ENCODE peak calls at places on chromosomes 5 and 9, in eight cellular contexts. One of them, this sample, is unnamed.

GRCh38 chr9:18362901-18363685 is 110.9 kb upstream of the ADAMTSL1 start:
- DNase-seq in glutamatergic neuron: no peak
- DNase-seq in upper lobe of left lung: no peak
- DNase-seq in GM13976: peak
- DNase-seq in astrocyte of the spinal cord: peak
- DNase-seq in H9: no peak
- DNase-seq in brain microvascular endothelial cell: no peak
- DNase-seq in PC-3: no peak
- DNase-seq in this sample: peak

GRCh38 chr5:40084614-40085013 is 595.1 kb upstream of the PTGER4 start:
- DNase-seq in glutamatergic neuron: no peak
- DNase-seq in brain microvascular endothelial cell: no peak
- DNase-seq in GM13976: no peak
- DNase-seq in PC-3: no peak
- DNase-seq in upper lobe of left lung: no peak
- DNase-seq in H9: no peak
- DNase-seq in astrocyte of the spinal cord: no peak
- DNase-seq in this sample: no peak

GRCh38 chr9:36064448-36065037 is 27.8 kb downstream of the RECK start:
- DNase-seq in glutamatergic neuron: no peak
- DNase-seq in upper lobe of left lung: no peak
- DNase-seq in astrocyte of the spinal cord: peak
- DNase-seq in PC-3: no peak
- DNase-seq in brain microvascular endothelial cell: peak
- DNase-seq in GM13976: no peak
- DNase-seq in H9: no peak
- DNase-seq in this sample: no peak

GRCh38 chr5:150133581-150134197 is 22.0 kb downstream of the PDGFRB start:
- DNase-seq in astrocyte of the spinal cord: no peak
- DNase-seq in H9: no peak
- DNase-seq in brain microvascular endothelial cell: no peak
- DNase-seq in glutamatergic neuron: no peak
- DNase-seq in GM13976: no peak
- DNase-seq in upper lobe of left lung: peak
- DNase-seq in PC-3: no peak
- DNase-seq in this sample: no peak

GRCh38 chr9:129419382-129419899 is 201.5 kb downstream of the C9orf50 start:
- DNase-seq in brain microvascular endothelial cell: no peak
- DNase-seq in glutamatergic neuron: no peak
- DNase-seq in PC-3: no peak
- DNase-seq in astrocyte of the spinal cord: no peak
- DNase-seq in H9: no peak
- DNase-seq in GM13976: no peak
- DNase-seq in upper lobe of left lung: no peak
- DNase-seq in this sample: no peak

GRCh38 chr5:56279291-56279690 is 46.2 kb upstream of the ANKRD55 start:
- DNase-seq in upper lobe of left lung: no peak
- DNase-seq in GM13976: no peak
- DNase-seq in PC-3: no peak
- DNase-seq in brain microvascular endothelial cell: no peak
- DNase-seq in H9: no peak
- DNase-seq in glutamatergic neuron: no peak
- DNase-seq in astrocyte of the spinal cord: no peak
- DNase-seq in this sample: no peak

GRCh38 chr9:13378171-13378570 is 98.7 kb upstream of the MPDZ start:
- DNase-seq in glutamatergic neuron: no peak
- DNase-seq in brain microvascular endothelial cell: no peak
- DNase-seq in GM13976: no peak
- DNase-seq in H9: no peak
- DNase-seq in upper lobe of left lung: no peak
- DNase-seq in astrocyte of the spinal cord: peak
- DNase-seq in PC-3: no peak
- DNase-seq in this sample: no peak

GRCh38 chr9:133113928-133114351 is 7.1 kb downstream of the RALGDS start:
- DNase-seq in brain microvascular endothelial cell: no peak
- DNase-seq in PC-3: no peak
- DNase-seq in GM13976: no peak
- DNase-seq in upper lobe of left lung: peak
- DNase-seq in glutamatergic neuron: peak
- DNase-seq in astrocyte of the spinal cord: no peak
- DNase-seq in H9: no peak
- DNase-seq in this sample: no peak

GRCh38 chr5:171794470-171794869 is 8.9 kb downstream of the SMIM23 start:
- DNase-seq in brain microvascular endothelial cell: no peak
- DNase-seq in upper lobe of left lung: no peak
- DNase-seq in H9: no peak
- DNase-seq in glutamatergic neuron: no peak
- DNase-seq in astrocyte of the spinal cord: no peak
- DNase-seq in PC-3: no peak
- DNase-seq in GM13976: no peak
- DNase-seq in this sample: no peak

GRCh38 chr5:14757853-14758252 is 93.3 kb downstream of the OTULIN start:
- DNase-seq in glutamatergic neuron: no peak
- DNase-seq in PC-3: no peak
- DNase-seq in upper lobe of left lung: no peak
- DNase-seq in brain microvascular endothelial cell: no peak
- DNase-seq in astrocyte of the spinal cord: no peak
- DNase-seq in H9: no peak
- DNase-seq in GM13976: no peak
- DNase-seq in this sample: no peak

DNA sequence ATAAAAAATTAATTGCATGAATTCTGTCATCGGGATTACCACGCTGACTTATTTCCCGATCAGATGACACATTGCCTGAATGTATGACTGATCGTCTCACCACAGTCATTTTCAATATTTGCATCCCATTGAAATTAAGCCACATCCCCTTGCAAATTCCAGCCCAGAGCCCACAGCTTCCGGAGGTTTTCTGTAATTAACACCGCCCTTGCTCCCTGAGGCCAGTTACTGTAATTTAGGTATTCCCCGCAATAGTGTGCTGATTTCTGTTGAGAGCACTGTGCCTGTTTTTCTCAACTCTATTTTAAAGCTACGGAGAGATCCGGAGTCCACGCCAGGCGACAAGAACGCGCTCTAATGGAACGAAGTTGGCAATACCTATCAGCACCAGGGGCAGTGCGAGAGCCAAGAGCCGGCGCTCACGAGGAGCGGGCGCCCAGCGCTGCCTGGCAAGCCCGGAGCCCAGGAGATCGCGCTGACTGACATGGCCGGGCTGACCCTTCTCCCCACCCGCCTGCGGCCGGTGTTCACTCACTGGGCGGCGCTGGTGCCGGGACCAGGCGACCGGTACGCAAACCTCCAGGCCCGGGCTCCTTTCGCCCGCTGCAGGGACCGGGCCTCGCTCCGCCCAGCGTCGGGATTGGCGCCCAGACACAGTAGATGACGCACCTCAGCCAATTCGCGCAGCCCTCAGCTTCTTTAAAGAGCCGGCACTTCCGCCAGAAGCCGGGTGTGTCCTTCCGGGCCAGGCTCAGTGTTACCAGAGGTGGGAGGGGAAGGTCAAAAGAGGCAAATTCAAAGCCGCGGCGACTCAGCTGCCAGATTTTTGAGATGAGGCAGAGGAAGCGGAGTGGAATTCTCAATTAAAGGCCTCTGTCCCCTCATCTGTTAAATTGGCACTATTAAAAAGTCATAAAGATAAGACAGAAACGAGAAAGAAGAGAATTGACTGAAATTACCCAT is at the start of gene PLGRKT:
- DNase-seq in glutamatergic neuron: peak
- DNase-seq in brain microvascular endothelial cell: peak
- DNase-seq in astrocyte of the spinal cord: peak
- DNase-seq in PC-3: peak
- DNase-seq in H9: peak
- DNase-seq in upper lobe of left lung: peak
- DNase-seq in GM13976: peak
- DNase-seq in this sample: peak
- TF ChIP-seq CTCF in glutamatergic neuron: no peak
- TF ChIP-seq CTCF in brain microvascular endothelial cell: peak
- TF ChIP-seq CTCF in astrocyte of the spinal cord: no peak
- TF ChIP-seq CTCF in PC-3: no peak
- TF ChIP-seq CTCF in H9: peak
- TF ChIP-seq CTCF in upper lobe of left lung: peak
- TF ChIP-seq CTCF in GM13976: peak
- TF ChIP-seq CTCF in this sample: peak

DNA sequence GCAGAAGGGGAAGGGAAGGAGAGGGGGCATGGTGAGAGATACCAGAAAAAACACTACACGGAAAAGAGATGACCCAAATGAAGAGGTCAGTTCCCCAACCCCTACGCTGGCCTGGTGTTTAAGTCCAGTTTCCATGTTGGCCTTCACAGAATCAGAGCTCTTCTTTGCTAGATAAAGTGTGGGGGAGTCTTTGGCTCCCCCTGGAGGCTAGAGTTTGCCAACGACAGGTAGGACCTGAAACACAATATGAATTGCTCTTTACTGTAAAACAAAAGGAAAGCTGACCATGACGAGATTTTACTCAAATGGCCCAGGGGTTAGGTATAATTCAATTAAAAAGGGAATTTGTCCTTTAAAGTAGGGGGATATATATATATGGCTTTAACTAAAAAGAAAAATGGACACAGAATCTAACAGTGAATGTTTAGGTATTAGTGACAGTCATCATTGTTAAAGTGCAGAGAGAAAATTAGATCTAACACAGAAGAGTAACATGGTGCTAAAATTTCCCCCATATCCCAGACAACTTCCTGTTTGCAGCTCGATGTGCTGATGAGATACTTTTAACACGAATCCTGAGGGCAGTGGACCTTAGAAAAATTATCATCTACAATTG is 92.0 kb downstream of the SV2C start:
- DNase-seq in glutamatergic neuron: peak
- DNase-seq in upper lobe of left lung: no peak
- DNase-seq in GM13976: peak
- DNase-seq in H9: peak
- DNase-seq in brain microvascular endothelial cell: peak
- DNase-seq in astrocyte of the spinal cord: peak
- DNase-seq in PC-3: peak
- DNase-seq in this sample: peak
- TF ChIP-seq CTCF in glutamatergic neuron: peak
- TF ChIP-seq CTCF in upper lobe of left lung: peak
- TF ChIP-seq CTCF in GM13976: peak
- TF ChIP-seq CTCF in H9: peak
- TF ChIP-seq CTCF in brain microvascular endothelial cell: peak
- TF ChIP-seq CTCF in astrocyte of the spinal cord: peak
- TF ChIP-seq CTCF in PC-3: peak
- TF ChIP-seq CTCF in this sample: peak

GRCh38 chr5:22736443-22736842 is 116.7 kb downstream of the CDH12 start:
- DNase-seq in glutamatergic neuron: no peak
- DNase-seq in upper lobe of left lung: no peak
- DNase-seq in H9: no peak
- DNase-seq in brain microvascular endothelial cell: no peak
- DNase-seq in GM13976: no peak
- DNase-seq in PC-3: no peak
- DNase-seq in astrocyte of the spinal cord: no peak
- DNase-seq in this sample: no peak

DNA sequence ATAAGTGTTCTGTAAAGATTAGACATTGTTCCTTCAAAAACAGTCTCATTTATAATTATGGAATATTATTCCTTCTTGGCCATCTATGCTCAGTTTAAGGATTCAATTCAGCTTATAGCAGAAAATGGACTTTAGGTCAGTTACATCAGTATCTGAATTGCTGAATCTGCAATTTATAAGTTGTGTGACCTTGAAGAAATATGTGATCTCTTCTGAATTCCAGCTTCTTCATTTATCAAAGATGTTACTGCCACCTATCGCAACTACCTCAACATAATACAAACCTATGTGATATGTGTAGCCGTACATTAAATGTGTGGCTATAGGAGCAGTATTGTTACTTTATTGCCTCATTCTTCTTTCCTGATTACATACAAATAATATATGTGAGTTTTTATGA is 118.2 kb downstream of the CDH12 start:
- DNase-seq in brain microvascular endothelial cell: no peak
- DNase-seq in astrocyte of the spinal cord: no peak
- DNase-seq in glutamatergic neuron: no peak
- DNase-seq in upper lobe of left lung: no peak
- DNase-seq in PC-3: no peak
- DNase-seq in GM13976: no peak
- DNase-seq in H9: no peak
- DNase-seq in this sample: no peak
- TF ChIP-seq CTCF in brain microvascular endothelial cell: no peak
- TF ChIP-seq CTCF in astrocyte of the spinal cord: no peak
- TF ChIP-seq CTCF in glutamatergic neuron: no peak
- TF ChIP-seq CTCF in upper lobe of left lung: no peak
- TF ChIP-seq CTCF in PC-3: no peak
- TF ChIP-seq CTCF in GM13976: no peak
- TF ChIP-seq CTCF in H9: no peak
- TF ChIP-seq CTCF in this sample: no peak

GRCh38 chr5:45694255-45694834 is 1.8 kb downstream of the HCN1 start:
- DNase-seq in GM13976: no peak
- DNase-seq in brain microvascular endothelial cell: no peak
- DNase-seq in glutamatergic neuron: no peak
- DNase-seq in upper lobe of left lung: no peak
- DNase-seq in astrocyte of the spinal cord: peak
- DNase-seq in H9: no peak
- DNase-seq in PC-3: peak
- DNase-seq in this sample: no peak

GRCh38 chr5:45697211-45697610 is 1.0 kb upstream of the HCN1 start:
- DNase-seq in GM13976: no peak
- DNase-seq in upper lobe of left lung: no peak
- DNase-seq in astrocyte of the spinal cord: no peak
- DNase-seq in PC-3: no peak
- DNase-seq in brain microvascular endothelial cell: no peak
- DNase-seq in glutamatergic neuron: no peak
- DNase-seq in H9: no peak
- DNase-seq in this sample: no peak

GRCh38 chr5:45695680-45696093 is 493 bp downstream of the HCN1 start:
- DNase-seq in GM13976: no peak
- DNase-seq in brain microvascular endothelial cell: no peak
- DNase-seq in glutamatergic neuron: no peak
- DNase-seq in upper lobe of left lung: no peak
- DNase-seq in astrocyte of the spinal cord: no peak
- DNase-seq in PC-3: no peak
- DNase-seq in H9: no peak
- DNase-seq in this sample: no peak

GRCh38 chr5:45695011-45695667 is 1.0 kb downstream of the HCN1 start:
- DNase-seq in astrocyte of the spinal cord: no peak
- DNase-seq in brain microvascular endothelial cell: no peak
- DNase-seq in upper lobe of left lung: peak
- DNase-seq in glutamatergic neuron: peak
- DNase-seq in PC-3: no peak
- DNase-seq in GM13976: peak
- DNase-seq in H9: peak
- DNase-seq in this sample: no peak

DNA sequence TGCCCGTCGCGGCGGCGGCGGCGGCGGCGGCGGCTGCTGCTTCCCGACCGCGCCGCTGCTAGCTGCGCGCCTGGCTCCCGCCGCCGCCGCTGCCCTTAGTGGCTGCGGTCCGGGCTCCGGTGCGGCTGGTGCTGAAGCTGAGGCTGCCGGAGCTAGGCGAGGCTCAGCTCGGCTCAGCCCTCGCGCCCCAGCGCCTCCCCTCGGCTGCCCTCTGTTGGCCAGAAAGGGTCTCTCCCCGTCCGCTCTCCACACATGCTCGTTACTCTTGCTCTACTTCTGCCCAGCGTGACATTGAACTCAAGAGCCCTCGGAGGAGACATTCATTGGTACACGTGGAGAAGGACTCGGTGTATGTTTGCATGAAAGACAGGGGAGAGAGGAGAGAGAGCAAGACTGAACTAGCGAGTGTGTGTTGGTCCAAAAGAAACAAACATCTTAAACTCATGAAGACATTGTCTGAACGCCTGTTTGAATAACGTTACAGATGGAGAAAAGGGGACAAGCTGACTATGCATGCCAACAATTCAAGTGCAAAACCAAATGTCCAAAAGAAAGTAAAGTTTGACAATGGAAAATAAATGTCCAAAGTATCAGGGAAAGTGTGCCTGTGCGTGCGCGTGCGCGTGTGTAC is at the start of gene HCN1:
- DNase-seq in PC-3: no peak
- DNase-seq in glutamatergic neuron: peak
- DNase-seq in astrocyte of the spinal cord: peak
- DNase-seq in H9: peak
- DNase-seq in brain microvascular endothelial cell: peak
- DNase-seq in upper lobe of left lung: peak
- DNase-seq in GM13976: peak
- DNase-seq in this sample: peak
- TF ChIP-seq CTCF in PC-3: peak
- TF ChIP-seq CTCF in glutamatergic neuron: peak
- TF ChIP-seq CTCF in astrocyte of the spinal cord: peak
- TF ChIP-seq CTCF in H9: peak
- TF ChIP-seq CTCF in brain microvascular endothelial cell: peak
- TF ChIP-seq CTCF in upper lobe of left lung: peak
- TF ChIP-seq CTCF in GM13976: peak
- TF ChIP-seq CTCF in this sample: no peak